ENCODE peak calls at places on chromosomes 2 and 18, in four cellular contexts. F is brain microvascular endothelial cell, P is HFF-Myc, O is GM13976. H is an unnamed sample.

GRCh38 chr2:160612266-160612864 is 118.8 kb upstream of the RBMS1 start:
- DNase-seq in F (no peak), P (no peak), O (no peak), H (peak; percentile 46)

GRCh38 chr18:3153107-3153704 is 66.6 kb downstream of the MYOM1 start:
- DNase-seq in P (no peak), O (no peak), F (no peak), H (no peak)

GRCh38 chr2:120436885-120437603 is 91.1 kb downstream of the INHBB start:
- DNase-seq in F (peak; percentile 17), O (peak; percentile 68), P (peak; percentile 12), H (no peak)

GRCh38 chr2:180991820-180992219 is 11.4 kb downstream of the UBE2E3 start:
- DNase-seq in O (no peak), F (no peak), P (no peak), H (no peak)

GRCh38 chr2:160228141-160228963 is 28.3 kb upstream of the ITGB6 start:
- DNase-seq in O (no peak), F (peak; percentile 82), P (no peak), H (no peak)

GRCh38 chr2:175441361-175441760 is 259.9 kb upstream of the ATP5MC3 start:
- DNase-seq in F (no peak), P (no peak), O (no peak), H (no peak)

GRCh38 chr2:135963841-135964240 is 21.6 kb downstream of the DARS1 start:
- DNase-seq in F (peak; percentile 19), P (no peak), O (no peak), H (no peak)

GRCh38 chr2:120323807-120324399 is 22.0 kb upstream of the INHBB start:
- DNase-seq in F (no peak), P (no peak), O (no peak), H (no peak)

GRCh38 chr2:30026091-30027055 is 105.0 kb upstream of the ALK start:
- DNase-seq in P (no peak), O (peak; percentile 62), F (peak; percentile 22), H (peak; percentile 8)

GRCh38 chr2:54708584-54709340 is 14.7 kb upstream of the EML6 start:
- DNase-seq in F (no peak), P (no peak), O (peak; percentile 27), H (no peak)

GRCh38 chr2:106094101-106094860 is 99.8 kb downstream of the UXS1 start:
- DNase-seq in F (no peak), P (no peak), O (no peak), H (no peak)

GRCh38 chr18:44521673-44522032 is 159.0 kb upstream of the SETBP1 start:
- DNase-seq in O (no peak), F (no peak), P (no peak), H (no peak)

GRCh38 chr2:19321946-19322345 is 36.5 kb downstream of the OSR1 start:
- DNase-seq in P (no peak), O (no peak), F (no peak), H (no peak)

GRCh38 chr18:35661483-35662146 is 80.1 kb downstream of the GALNT1 start:
- DNase-seq in F (no peak), P (no peak), O (no peak), H (no peak)

GRCh38 chr2:221431477-221431876 is 140.6 kb downstream of the EPHA4 start:
- DNase-seq in F (no peak), P (no peak), O (no peak), H (no peak)

DNA sequence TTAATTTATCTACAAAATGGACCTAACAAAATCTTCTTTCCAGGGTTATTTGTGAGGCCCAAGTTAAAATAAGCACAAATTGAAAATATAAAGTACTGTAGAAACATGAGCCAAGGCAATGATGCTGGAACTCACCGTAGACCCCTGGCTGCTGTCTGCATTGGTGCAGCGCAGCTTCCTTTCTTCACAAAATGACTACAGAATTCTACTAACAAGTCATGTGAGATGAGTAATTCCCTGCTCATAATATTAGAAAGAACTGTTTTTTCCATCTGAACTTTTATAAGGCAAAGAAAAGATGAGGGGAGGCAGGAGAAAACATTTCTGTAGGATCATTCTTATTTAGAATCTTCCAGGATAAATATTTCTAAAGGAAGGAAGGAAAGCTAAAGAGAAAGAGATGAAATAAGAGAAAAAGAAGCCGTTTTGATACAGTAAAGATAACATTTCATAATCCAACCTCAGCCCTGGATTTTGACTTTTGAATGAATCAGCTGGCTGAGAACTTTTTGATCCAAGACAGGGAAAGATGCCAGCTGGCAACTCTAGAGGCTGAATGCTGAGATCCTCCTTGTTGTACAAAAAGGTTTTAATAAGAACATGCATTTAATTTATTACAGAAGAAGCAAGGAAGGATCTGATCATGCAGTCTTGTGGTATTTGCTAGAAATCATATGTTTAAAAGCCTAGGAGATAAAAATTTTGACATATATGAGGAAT is 183.9 kb upstream of the KLHL14 start:
- DNase-seq in O (no peak), F (peak; percentile 22), P (no peak), H (no peak)
- TF ChIP-seq CTCF in O (no peak), F (peak; percentile 85), P (no peak), H (no peak)

DNA sequence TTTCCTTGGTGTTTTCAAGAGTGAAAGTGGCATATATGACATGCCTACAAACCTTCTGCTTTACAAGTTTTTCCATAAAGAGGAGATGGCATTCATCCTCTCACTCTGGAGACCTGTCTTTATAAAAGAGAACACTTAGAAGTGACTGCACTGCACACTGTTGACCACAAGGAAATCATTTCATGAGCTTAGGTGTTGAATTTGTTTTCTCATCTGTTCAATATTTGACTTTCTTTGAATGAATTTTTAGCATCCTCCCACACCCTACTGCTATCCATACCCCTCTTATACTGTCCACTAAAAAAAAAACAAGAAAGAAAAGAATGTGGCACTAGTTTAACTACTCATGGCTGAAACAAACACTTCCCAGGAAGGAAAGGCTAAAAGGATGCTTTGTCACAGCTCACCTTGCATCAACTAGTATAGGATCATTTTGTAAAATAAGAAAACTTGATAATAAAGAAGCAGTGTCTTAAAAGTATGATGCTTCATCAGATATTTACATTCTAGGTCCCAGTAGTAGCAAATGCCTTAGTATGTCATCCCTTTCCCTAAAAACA is 83.0 kb downstream of the ACVR1 start:
- DNase-seq in O (no peak), F (no peak), P (no peak), H (no peak)
- TF ChIP-seq CTCF in O (no peak), F (peak; percentile 47), P (peak; percentile 4), H (peak; percentile 37)

DNA sequence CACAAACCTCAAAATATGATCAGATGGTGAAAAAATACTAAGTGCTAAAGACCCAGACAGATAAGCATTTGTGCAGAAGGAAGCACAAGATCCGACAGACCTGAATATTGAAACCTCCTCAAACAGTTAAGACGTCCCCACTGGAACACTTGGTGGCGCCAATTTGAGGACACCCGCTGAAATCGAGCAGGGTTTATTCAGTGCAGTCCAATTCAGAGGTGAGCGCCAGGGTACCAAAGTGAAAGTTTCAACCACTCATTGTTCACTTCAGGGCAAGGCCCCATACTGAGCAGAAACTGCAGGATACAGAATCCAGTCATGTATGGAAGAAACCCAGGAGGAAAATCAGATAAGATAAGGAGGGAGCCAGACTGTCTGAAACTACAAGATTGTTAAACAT is 417.6 kb downstream of the LRRTM4 start:
- DNase-seq in O (no peak), P (no peak), F (no peak), H (no peak)
- TF ChIP-seq CTCF in O (no peak), P (no peak), F (no peak), H (no peak)

GRCh38 chr2:14907014-14907612 is 274.6 kb downstream of the LRATD1 start:
- DNase-seq in O (no peak), P (no peak), F (no peak), H (no peak)
- TF ChIP-seq CTCF in O (no peak), P (no peak), F (no peak), H (no peak)

GRCh38 chr2:21148718-21149117 is 24.9 kb downstream of the TDRD15 start:
- DNase-seq in P (no peak), O (no peak), F (no peak), H (no peak)
- TF ChIP-seq CTCF in P (no peak), O (no peak), F (no peak), H (no peak)

DNA sequence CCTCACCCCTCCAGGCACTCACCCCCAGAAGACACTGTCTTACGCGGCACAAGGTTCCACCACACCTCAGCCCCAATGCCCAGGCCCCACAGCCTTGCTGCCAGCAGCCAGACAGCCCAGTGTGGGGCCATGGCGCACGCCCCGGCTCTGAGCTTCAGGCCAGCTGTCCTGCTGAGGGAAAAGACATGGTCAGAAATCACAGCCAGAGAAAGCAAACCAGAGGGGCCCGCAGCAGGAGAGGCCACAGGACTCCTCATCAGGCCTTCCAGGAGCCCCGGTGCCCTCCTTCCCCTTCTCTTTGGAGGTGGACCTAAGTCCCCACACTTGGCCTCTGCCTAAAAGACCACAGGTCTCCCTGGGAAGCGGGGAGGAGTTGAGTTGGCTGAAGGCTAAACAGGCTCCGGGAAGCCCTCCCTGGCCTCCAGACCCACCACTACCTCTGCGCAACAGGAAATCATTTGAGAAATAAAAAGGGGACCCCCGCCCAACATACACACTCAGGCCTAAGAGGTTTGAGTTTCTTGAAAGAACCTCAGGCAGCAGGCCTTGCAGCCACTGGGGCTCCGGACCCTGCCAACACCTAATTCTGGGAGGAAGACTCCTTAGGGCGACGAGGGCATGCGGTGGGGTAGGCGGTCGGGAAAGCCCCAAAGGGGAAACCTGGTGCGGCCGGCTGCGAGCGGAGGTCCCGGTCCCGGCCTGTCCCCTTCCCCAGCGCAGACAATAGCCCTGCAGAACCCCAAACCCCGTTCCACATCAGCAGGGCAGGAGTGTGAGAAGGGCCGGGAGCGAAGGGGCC is 1.9 kb downstream of the SEMA4C start:
- DNase-seq in F (no peak), O (no peak), P (no peak), H (no peak)
- TF ChIP-seq CTCF in F (no peak), O (no peak), P (no peak), H (no peak)

GRCh38 chr2:15935675-15936074 is 4.7 kb upstream of the MYCN start:
- DNase-seq in O (no peak), P (no peak), F (no peak), H (no peak)
- TF ChIP-seq CTCF in O (no peak), P (no peak), F (no peak), H (no peak)

GRCh38 chr2:65802298-65802942 is 370.0 kb upstream of the SPRED2 start:
- DNase-seq in O (no peak), F (no peak), P (no peak), H (no peak)

GRCh38 chr2:65799455-65799854 is 367.1 kb upstream of the SPRED2 start:
- DNase-seq in F (no peak), P (no peak), O (no peak), H (no peak)

GRCh38 chr2:65796259-65796658 is 363.9 kb upstream of the SPRED2 start:
- DNase-seq in O (no peak), F (no peak), P (no peak), H (no peak)

GRCh38 chr2:65804777-65805176 is 372.4 kb upstream of the SPRED2 start:
- DNase-seq in O (no peak), F (no peak), P (no peak), H (no peak)

DNA sequence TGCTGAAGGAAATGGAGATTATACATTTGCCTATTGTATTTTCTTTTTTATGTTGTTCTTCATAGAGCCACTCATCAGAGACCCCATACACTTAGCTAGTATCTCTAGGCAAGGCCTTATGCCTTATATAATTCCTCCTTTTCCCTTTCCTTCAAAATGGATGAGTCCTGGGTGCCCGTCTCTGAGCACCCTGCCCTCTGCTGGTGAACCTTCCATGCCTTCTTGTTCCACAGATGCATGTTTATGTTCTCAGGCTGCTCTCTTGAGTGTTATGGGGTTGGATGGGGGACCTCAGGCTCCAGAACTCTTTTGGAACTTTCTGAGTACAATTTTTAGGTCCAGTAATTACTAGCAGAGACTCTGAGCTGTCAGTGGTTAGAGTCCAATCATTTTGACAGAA is 368.6 kb upstream of the SPRED2 start:
- DNase-seq in O (no peak), F (peak; percentile 12), P (no peak), H (peak; percentile 5)
- TF ChIP-seq CTCF in O (no peak), F (peak; percentile 55), P (peak; percentile 46), H (peak; percentile 58)

H was measured in AG09309.